ENCODE peak calls at places on chromosomes 1 and 21, in seven cellular contexts. One of them, this sample, is unnamed.

GRCh38 chr1:35807614-35808375 is at the start of gene AGO4:
- DNase-seq in stomach: peak; percentile 58
- DNase-seq in A549: peak; percentile 44
- DNase-seq in breast epithelium: peak; percentile 55
- DNase-seq in lower leg skin: peak; percentile 89
- DNase-seq in sigmoid colon: peak; percentile 74
- DNase-seq in adrenal gland: peak; percentile 58
- DNase-seq in this sample: peak; percentile 54

GRCh38 chr1:23090056-23090455 is 70.8 kb downstream of the KDM1A start:
- DNase-seq in A549: no peak
- DNase-seq in adrenal gland: no peak
- DNase-seq in stomach: no peak
- DNase-seq in lower leg skin: no peak
- DNase-seq in breast epithelium: no peak
- DNase-seq in sigmoid colon: no peak
- DNase-seq in this sample: no peak

GRCh38 chr1:206049919-206050600 is 2.9 kb upstream of the RHEX start:
- DNase-seq in sigmoid colon: no peak
- DNase-seq in adrenal gland: no peak
- DNase-seq in stomach: no peak
- DNase-seq in breast epithelium: no peak
- DNase-seq in A549: no peak
- DNase-seq in lower leg skin: no peak
- DNase-seq in this sample: no peak

GRCh38 chr1:24754229-24754628 is 9.0 kb downstream of the CLIC4 start:
- DNase-seq in sigmoid colon: no peak
- DNase-seq in A549: no peak
- DNase-seq in adrenal gland: no peak
- DNase-seq in lower leg skin: no peak
- DNase-seq in breast epithelium: no peak
- DNase-seq in stomach: no peak
- DNase-seq in this sample: no peak

GRCh38 chr1:233244183-233244582 is 51.3 kb downstream of the PCNX2 start:
- DNase-seq in breast epithelium: no peak
- DNase-seq in sigmoid colon: no peak
- DNase-seq in stomach: peak; percentile 52
- DNase-seq in lower leg skin: no peak
- DNase-seq in A549: peak; percentile 86
- DNase-seq in adrenal gland: no peak
- DNase-seq in this sample: no peak

GRCh38 chr1:36650200-36651065 is 167.7 kb upstream of the CSF3R start:
- DNase-seq in breast epithelium: peak; percentile 68
- DNase-seq in adrenal gland: peak; percentile 54
- DNase-seq in stomach: peak; percentile 75
- DNase-seq in sigmoid colon: no peak
- DNase-seq in lower leg skin: no peak
- DNase-seq in A549: peak; percentile 46
- DNase-seq in this sample: peak; percentile 44

GRCh38 chr1:172497230-172497629 is 35.7 kb upstream of the SUCO start:
- DNase-seq in lower leg skin: no peak
- DNase-seq in sigmoid colon: no peak
- DNase-seq in A549: peak; percentile 4
- DNase-seq in adrenal gland: no peak
- DNase-seq in breast epithelium: peak; percentile 71
- DNase-seq in stomach: no peak
- DNase-seq in this sample: no peak

GRCh38 chr1:65066379-65066765 is 81.6 kb upstream of the AK4 start:
- DNase-seq in stomach: no peak
- DNase-seq in A549: no peak
- DNase-seq in lower leg skin: no peak
- DNase-seq in adrenal gland: no peak
- DNase-seq in breast epithelium: no peak
- DNase-seq in sigmoid colon: no peak
- DNase-seq in this sample: no peak

GRCh38 chr1:39850606-39851216 is 32.6 kb downstream of the TRIT1 start:
- DNase-seq in lower leg skin: no peak
- DNase-seq in adrenal gland: no peak
- DNase-seq in A549: no peak
- DNase-seq in stomach: no peak
- DNase-seq in sigmoid colon: no peak
- DNase-seq in breast epithelium: no peak
- DNase-seq in this sample: no peak

GRCh38 chr1:191453487-191453886 is 704.8 kb upstream of the RGS18 start:
- DNase-seq in lower leg skin: no peak
- DNase-seq in sigmoid colon: no peak
- DNase-seq in stomach: no peak
- DNase-seq in adrenal gland: no peak
- DNase-seq in A549: no peak
- DNase-seq in breast epithelium: no peak
- DNase-seq in this sample: peak; percentile 2

GRCh38 chr1:116908821-116909510 is 750 bp upstream of the PTGFRN start:
- DNase-seq in stomach: no peak
- DNase-seq in A549: no peak
- DNase-seq in lower leg skin: no peak
- DNase-seq in breast epithelium: no peak
- DNase-seq in adrenal gland: no peak
- DNase-seq in sigmoid colon: peak; percentile 30
- DNase-seq in this sample: no peak

GRCh38 chr1:246280551-246280950 is 226.5 kb downstream of the SMYD3 start:
- DNase-seq in A549: peak; percentile 40
- DNase-seq in sigmoid colon: no peak
- DNase-seq in adrenal gland: no peak
- DNase-seq in stomach: no peak
- DNase-seq in breast epithelium: no peak
- DNase-seq in lower leg skin: no peak
- DNase-seq in this sample: peak; percentile 60

GRCh38 chr1:222369991-222370910 is 177.7 kb downstream of the HHIPL2 start:
- DNase-seq in A549: no peak
- DNase-seq in breast epithelium: no peak
- DNase-seq in lower leg skin: no peak
- DNase-seq in adrenal gland: no peak
- DNase-seq in sigmoid colon: no peak
- DNase-seq in stomach: no peak
- DNase-seq in this sample: no peak

GRCh38 chr1:12597792-12598191 is 20.2 kb downstream of the DHRS3 start:
- DNase-seq in stomach: peak; percentile 89
- DNase-seq in sigmoid colon: peak; percentile 84
- DNase-seq in lower leg skin: peak; percentile 93
- DNase-seq in A549: no peak
- DNase-seq in adrenal gland: peak; percentile 45
- DNase-seq in breast epithelium: peak; percentile 90
- DNase-seq in this sample: no peak

GRCh38 chr1:204859885-204860284 is 10.8 kb upstream of the NFASC start:
- DNase-seq in lower leg skin: no peak
- DNase-seq in breast epithelium: no peak
- DNase-seq in sigmoid colon: peak; percentile 41
- DNase-seq in A549: no peak
- DNase-seq in stomach: no peak
- DNase-seq in adrenal gland: no peak
- DNase-seq in this sample: no peak

GRCh38 chr1:110207831-110208230 is 2.3 kb upstream of the KCNC4 start:
- DNase-seq in adrenal gland: peak; percentile 68
- DNase-seq in sigmoid colon: no peak
- DNase-seq in A549: peak; percentile 36
- DNase-seq in stomach: peak; percentile 75
- DNase-seq in breast epithelium: peak; percentile 67
- DNase-seq in lower leg skin: peak; percentile 92
- DNase-seq in this sample: peak; percentile 68

GRCh38 chr1:188122646-188123045 is 1293.9 kb downstream of the PLA2G4A start:
- DNase-seq in stomach: no peak
- DNase-seq in A549: no peak
- DNase-seq in lower leg skin: no peak
- DNase-seq in sigmoid colon: no peak
- DNase-seq in breast epithelium: no peak
- DNase-seq in adrenal gland: no peak
- DNase-seq in this sample: no peak

GRCh38 chr1:4655674-4656532 is 1.5 kb downstream of the AJAP1 start:
- DNase-seq in stomach: no peak
- DNase-seq in lower leg skin: no peak
- DNase-seq in sigmoid colon: peak; percentile 73
- DNase-seq in A549: peak; percentile 68
- DNase-seq in adrenal gland: peak; percentile 47
- DNase-seq in breast epithelium: no peak
- DNase-seq in this sample: peak; percentile 71

GRCh38 chr1:103197266-103197665 is 88.9 kb upstream of the COL11A1 start:
- DNase-seq in sigmoid colon: no peak
- DNase-seq in adrenal gland: no peak
- DNase-seq in breast epithelium: no peak
- DNase-seq in stomach: no peak
- DNase-seq in A549: no peak
- DNase-seq in lower leg skin: no peak
- DNase-seq in this sample: no peak

GRCh38 chr21:35217504-35218060 is 168.5 kb upstream of the RUNX1 start:
- DNase-seq in stomach: no peak
- DNase-seq in sigmoid colon: no peak
- DNase-seq in A549: peak; percentile 48
- DNase-seq in breast epithelium: peak; percentile 58
- DNase-seq in lower leg skin: no peak
- DNase-seq in adrenal gland: no peak
- DNase-seq in this sample: no peak

GRCh38 chr1:177305040-177306018 is 134.6 kb downstream of the BRINP2 start:
- DNase-seq in sigmoid colon: no peak
- DNase-seq in adrenal gland: no peak
- DNase-seq in breast epithelium: no peak
- DNase-seq in lower leg skin: no peak
- DNase-seq in A549: no peak
- DNase-seq in stomach: no peak
- DNase-seq in this sample: no peak

GRCh38 chr1:85311818-85312217 is 35.4 kb upstream of the BCL10 start:
- DNase-seq in breast epithelium: no peak
- DNase-seq in lower leg skin: no peak
- DNase-seq in stomach: no peak
- DNase-seq in sigmoid colon: no peak
- DNase-seq in A549: no peak
- DNase-seq in adrenal gland: no peak
- DNase-seq in this sample: no peak

GRCh38 chr1:206693029-206693428 is 8.3 kb downstream of the MAPKAPK2 start:
- DNase-seq in A549: no peak
- DNase-seq in breast epithelium: no peak
- DNase-seq in sigmoid colon: peak; percentile 95
- DNase-seq in adrenal gland: peak; percentile 82
- DNase-seq in lower leg skin: no peak
- DNase-seq in stomach: peak; percentile 61
- DNase-seq in this sample: no peak

GRCh38 chr1:220374449-220374848 is 102.2 kb upstream of the RAB3GAP2 start:
- DNase-seq in A549: no peak
- DNase-seq in sigmoid colon: no peak
- DNase-seq in adrenal gland: no peak
- DNase-seq in lower leg skin: no peak
- DNase-seq in breast epithelium: no peak
- DNase-seq in stomach: no peak
- DNase-seq in this sample: no peak
- H3K4me3 ChIP-seq in A549: no peak overlapping the region
- H3K4me3 ChIP-seq in sigmoid colon: no peak overlapping the region
- H3K4me3 ChIP-seq in adrenal gland: no peak overlapping the region
- H3K4me3 ChIP-seq in lower leg skin: no peak overlapping the region
- H3K4me3 ChIP-seq in breast epithelium: no peak overlapping the region
- H3K4me3 ChIP-seq in stomach: no peak overlapping the region
- H3K4me3 ChIP-seq in this sample: no peak overlapping the region

DNA sequence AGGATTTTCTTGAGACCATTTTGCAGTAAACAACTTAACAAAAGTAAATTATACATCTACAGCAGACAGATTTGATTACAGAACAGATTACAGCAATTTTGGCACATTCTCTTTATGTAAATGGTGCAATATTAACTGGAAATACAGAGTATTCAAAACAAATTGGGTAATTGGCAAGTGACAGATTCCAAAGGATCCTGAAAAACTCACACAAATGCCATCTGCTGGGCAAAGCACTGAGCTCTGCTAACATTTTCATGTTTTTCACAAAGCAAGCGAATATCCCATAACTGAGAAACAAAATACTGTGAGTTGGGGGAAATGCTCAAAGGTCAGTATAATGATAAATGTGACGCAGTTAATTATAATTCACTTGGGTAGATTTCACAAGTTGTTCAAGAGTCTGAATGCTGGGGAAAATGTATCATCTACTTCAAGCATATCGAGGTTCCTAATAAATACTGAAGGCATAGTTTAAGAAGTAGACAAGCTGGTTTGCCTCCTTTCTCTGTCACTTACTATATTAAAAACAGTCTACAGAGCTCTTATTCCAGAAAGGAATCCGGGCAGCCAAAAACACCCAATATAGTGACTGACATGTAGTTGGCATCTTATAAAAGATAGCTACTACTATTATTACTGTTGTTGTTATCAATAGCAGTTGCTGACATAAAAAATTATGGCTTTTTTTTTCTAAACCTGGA is 75.8 kb upstream of the SDC3 start:
- DNase-seq in A549: no peak
- DNase-seq in adrenal gland: no peak
- DNase-seq in stomach: no peak
- DNase-seq in sigmoid colon: no peak
- DNase-seq in lower leg skin: no peak
- DNase-seq in breast epithelium: no peak
- DNase-seq in this sample: no peak
- TF ChIP-seq POLR2A in A549: no peak
- TF ChIP-seq POLR2A in adrenal gland: no peak
- TF ChIP-seq POLR2A in stomach: no peak
- TF ChIP-seq POLR2A in sigmoid colon: no peak
- TF ChIP-seq POLR2A in lower leg skin: no peak
- TF ChIP-seq POLR2A in breast epithelium: no peak
- TF ChIP-seq POLR2A in this sample: no peak

DNA sequence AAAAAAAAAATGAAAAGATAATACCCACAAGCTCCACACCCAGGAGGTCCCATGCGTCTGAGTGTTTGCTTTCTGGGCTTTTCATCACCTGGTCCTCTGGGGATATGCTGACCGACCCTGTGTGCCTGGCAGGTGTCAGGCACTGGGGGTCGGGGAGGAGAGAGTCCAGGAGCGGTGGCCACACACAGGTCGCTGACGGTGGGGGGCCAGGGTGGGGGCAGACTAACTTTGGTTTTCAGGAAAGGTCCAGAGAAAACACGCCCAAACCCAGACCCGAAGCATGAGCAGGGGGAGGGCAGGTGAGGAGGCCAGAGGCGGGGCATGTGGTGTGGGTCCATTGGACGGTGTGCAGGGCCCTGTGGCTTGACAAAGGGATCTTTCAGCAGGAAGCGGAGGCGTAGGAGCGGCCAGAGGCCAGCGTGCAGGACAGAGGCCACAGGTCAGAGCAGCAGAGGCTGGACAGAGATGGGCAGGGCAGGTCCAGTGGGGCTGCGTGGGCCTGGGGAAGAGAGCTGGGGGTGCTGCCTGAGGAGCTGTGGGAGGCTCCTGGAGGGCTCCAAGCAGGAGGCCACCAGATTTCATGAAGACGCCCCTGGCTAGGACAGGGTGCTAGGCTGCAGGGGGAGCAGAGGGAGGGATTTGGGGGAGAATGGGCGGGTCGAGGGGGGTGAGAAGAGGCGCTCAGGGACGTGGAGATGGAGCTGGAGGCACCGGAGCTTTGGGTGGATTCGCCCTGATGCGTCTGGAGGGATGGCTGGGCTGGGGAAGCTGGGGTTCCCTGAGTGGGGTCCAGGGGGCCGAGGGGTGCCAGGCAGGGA is 15.8 kb downstream of the RNF223 start:
- DNase-seq in sigmoid colon: no peak
- DNase-seq in stomach: no peak
- DNase-seq in A549: no peak
- DNase-seq in adrenal gland: no peak
- DNase-seq in breast epithelium: no peak
- DNase-seq in lower leg skin: no peak
- DNase-seq in this sample: no peak
- H3K4me3 ChIP-seq in sigmoid colon: peak overlapping the region; percentile 59
- H3K4me3 ChIP-seq in stomach: no peak overlapping the region
- H3K4me3 ChIP-seq in A549: peak overlapping the region; percentile 74
- H3K4me3 ChIP-seq in adrenal gland: no peak overlapping the region
- H3K4me3 ChIP-seq in breast epithelium: peak overlapping the region; percentile 64
- H3K4me3 ChIP-seq in lower leg skin: no peak overlapping the region
- H3K4me3 ChIP-seq in this sample: no peak overlapping the region

GRCh38 chr1:10795305-10796021 is 983 bp downstream of the CASZ1 start:
- DNase-seq in breast epithelium: no peak
- DNase-seq in lower leg skin: no peak
- DNase-seq in stomach: no peak
- DNase-seq in adrenal gland: peak; percentile 38
- DNase-seq in A549: peak; percentile 37
- DNase-seq in sigmoid colon: peak; percentile 71
- DNase-seq in this sample: peak; percentile 30
- TF ChIP-seq POLR2A in breast epithelium: no peak
- TF ChIP-seq POLR2A in lower leg skin: no peak
- TF ChIP-seq POLR2A in stomach: no peak
- TF ChIP-seq POLR2A in adrenal gland: no peak
- TF ChIP-seq POLR2A in A549: no peak
- TF ChIP-seq POLR2A in sigmoid colon: peak; percentile 12
- TF ChIP-seq POLR2A in this sample: no peak